ENCODE peak calls at places on chromosome 19, in seven cellular contexts. One of them, this sample, is unnamed.

GRCh38 chr19:45882652-45883585 is 3.0 kb downstream of the IRF2BP1 start:
- DNase-seq in cardiac muscle cell: peak
- DNase-seq in ascending aorta: no peak
- DNase-seq in brain microvascular endothelial cell: peak
- DNase-seq in aorta: peak
- DNase-seq in H9: peak
- DNase-seq in naive thymus-derived CD4-positive, alpha-beta T cell: peak
- DNase-seq in this sample: peak

GRCh38 chr19:35528218-35529038 is at the start of gene SBSN:
- DNase-seq in aorta: no peak
- DNase-seq in H9: no peak
- DNase-seq in brain microvascular endothelial cell: peak
- DNase-seq in ascending aorta: no peak
- DNase-seq in cardiac muscle cell: no peak
- DNase-seq in naive thymus-derived CD4-positive, alpha-beta T cell: no peak
- DNase-seq in this sample: no peak

GRCh38 chr19:42246869-42247630 is 4.6 kb upstream of the GSK3A start:
- DNase-seq in ascending aorta: no peak
- DNase-seq in aorta: no peak
- DNase-seq in cardiac muscle cell: no peak
- DNase-seq in H9: no peak
- DNase-seq in naive thymus-derived CD4-positive, alpha-beta T cell: no peak
- DNase-seq in brain microvascular endothelial cell: no peak
- DNase-seq in this sample: no peak

GRCh38 chr19:9945319-9945966 is 9.1 kb upstream of the OLFM2 start:
- DNase-seq in aorta: peak
- DNase-seq in ascending aorta: peak
- DNase-seq in brain microvascular endothelial cell: peak
- DNase-seq in naive thymus-derived CD4-positive, alpha-beta T cell: no peak
- DNase-seq in H9: peak
- DNase-seq in cardiac muscle cell: no peak
- DNase-seq in this sample: no peak

GRCh38 chr19:51417107-51417806 is at the start of gene SIGLEC10:
- DNase-seq in naive thymus-derived CD4-positive, alpha-beta T cell: no peak
- DNase-seq in H9: peak
- DNase-seq in cardiac muscle cell: no peak
- DNase-seq in brain microvascular endothelial cell: no peak
- DNase-seq in ascending aorta: no peak
- DNase-seq in aorta: peak
- DNase-seq in this sample: peak

GRCh38 chr19:13398780-13399726 is 107.2 kb downstream of the CACNA1A start:
- DNase-seq in aorta: no peak
- DNase-seq in ascending aorta: no peak
- DNase-seq in brain microvascular endothelial cell: peak
- DNase-seq in cardiac muscle cell: no peak
- DNase-seq in H9: no peak
- DNase-seq in naive thymus-derived CD4-positive, alpha-beta T cell: no peak
- DNase-seq in this sample: no peak

GRCh38 chr19:27971869-27972268 is 1241.1 kb downstream of the UQCRFS1 start:
- DNase-seq in aorta: no peak
- DNase-seq in brain microvascular endothelial cell: no peak
- DNase-seq in cardiac muscle cell: no peak
- DNase-seq in naive thymus-derived CD4-positive, alpha-beta T cell: no peak
- DNase-seq in H9: no peak
- DNase-seq in ascending aorta: no peak
- DNase-seq in this sample: no peak

GRCh38 chr19:29687244-29687896 is 22.1 kb downstream of the PLEKHF1 start:
- DNase-seq in cardiac muscle cell: no peak
- DNase-seq in brain microvascular endothelial cell: peak
- DNase-seq in naive thymus-derived CD4-positive, alpha-beta T cell: no peak
- DNase-seq in H9: no peak
- DNase-seq in ascending aorta: no peak
- DNase-seq in aorta: no peak
- DNase-seq in this sample: no peak

GRCh38 chr19:18309525-18310064 is 13.3 kb downstream of the LSM4 start:
- DNase-seq in brain microvascular endothelial cell: no peak
- DNase-seq in aorta: no peak
- DNase-seq in H9: no peak
- DNase-seq in cardiac muscle cell: no peak
- DNase-seq in ascending aorta: no peak
- DNase-seq in naive thymus-derived CD4-positive, alpha-beta T cell: no peak
- DNase-seq in this sample: no peak

GRCh38 chr19:4976412-4977298 is 7.7 kb downstream of the KDM4B start:
- DNase-seq in ascending aorta: peak
- DNase-seq in H9: peak
- DNase-seq in naive thymus-derived CD4-positive, alpha-beta T cell: no peak
- DNase-seq in cardiac muscle cell: no peak
- DNase-seq in brain microvascular endothelial cell: no peak
- DNase-seq in aorta: peak
- DNase-seq in this sample: no peak

GRCh38 chr19:37334179-37335071 is 36.5 kb upstream of the ZNF527 start:
- DNase-seq in naive thymus-derived CD4-positive, alpha-beta T cell: peak
- DNase-seq in ascending aorta: peak
- DNase-seq in aorta: peak
- DNase-seq in cardiac muscle cell: peak
- DNase-seq in H9: peak
- DNase-seq in brain microvascular endothelial cell: peak
- DNase-seq in this sample: no peak

GRCh38 chr19:13995017-13995728 is 10.9 kb downstream of the RFX1 start:
- DNase-seq in brain microvascular endothelial cell: no peak
- DNase-seq in ascending aorta: no peak
- DNase-seq in cardiac muscle cell: no peak
- DNase-seq in H9: no peak
- DNase-seq in aorta: no peak
- DNase-seq in naive thymus-derived CD4-positive, alpha-beta T cell: no peak
- DNase-seq in this sample: no peak

GRCh38 chr19:52270266-52270885 is 989 bp downstream of the ZNF766 start:
- DNase-seq in cardiac muscle cell: no peak
- DNase-seq in H9: no peak
- DNase-seq in ascending aorta: no peak
- DNase-seq in naive thymus-derived CD4-positive, alpha-beta T cell: peak
- DNase-seq in brain microvascular endothelial cell: no peak
- DNase-seq in aorta: no peak
- DNase-seq in this sample: no peak

GRCh38 chr19:1291761-1292418 is 6.2 kb downstream of the EFNA2 start:
- DNase-seq in aorta: no peak
- DNase-seq in ascending aorta: no peak
- DNase-seq in cardiac muscle cell: no peak
- DNase-seq in brain microvascular endothelial cell: no peak
- DNase-seq in H9: no peak
- DNase-seq in naive thymus-derived CD4-positive, alpha-beta T cell: no peak
- DNase-seq in this sample: peak

GRCh38 chr19:17424743-17425365 is 5.0 kb downstream of the MVB12A start:
- DNase-seq in H9: peak
- DNase-seq in naive thymus-derived CD4-positive, alpha-beta T cell: peak
- DNase-seq in aorta: peak
- DNase-seq in ascending aorta: no peak
- DNase-seq in cardiac muscle cell: peak
- DNase-seq in brain microvascular endothelial cell: peak
- DNase-seq in this sample: peak

GRCh38 chr19:35792312-35792711 is 16.9 kb downstream of the ARHGAP33 start:
- DNase-seq in H9: no peak
- DNase-seq in ascending aorta: no peak
- DNase-seq in aorta: no peak
- DNase-seq in naive thymus-derived CD4-positive, alpha-beta T cell: no peak
- DNase-seq in brain microvascular endothelial cell: no peak
- DNase-seq in cardiac muscle cell: no peak
- DNase-seq in this sample: no peak

GRCh38 chr19:38769635-38770211 is 3.6 kb downstream of the LGALS7 start:
- DNase-seq in H9: peak
- DNase-seq in brain microvascular endothelial cell: peak
- DNase-seq in naive thymus-derived CD4-positive, alpha-beta T cell: peak
- DNase-seq in cardiac muscle cell: peak
- DNase-seq in ascending aorta: peak
- DNase-seq in aorta: peak
- DNase-seq in this sample: peak
- H3K27ac ChIP-seq in H9: no peak
- H3K27ac ChIP-seq in brain microvascular endothelial cell: no peak
- H3K27ac ChIP-seq in naive thymus-derived CD4-positive, alpha-beta T cell: peak
- H3K27ac ChIP-seq in cardiac muscle cell: no peak
- H3K27ac ChIP-seq in ascending aorta: no peak
- H3K27ac ChIP-seq in aorta: no peak
- H3K27ac ChIP-seq in this sample: no peak

GRCh38 chr19:49829200-49829599 is 11.1 kb downstream of the MED25 start:
- DNase-seq in ascending aorta: no peak
- DNase-seq in cardiac muscle cell: no peak
- DNase-seq in H9: no peak
- DNase-seq in brain microvascular endothelial cell: no peak
- DNase-seq in aorta: no peak
- DNase-seq in naive thymus-derived CD4-positive, alpha-beta T cell: no peak
- DNase-seq in this sample: no peak
- H3K27ac ChIP-seq in ascending aorta: no peak
- H3K27ac ChIP-seq in cardiac muscle cell: no peak
- H3K27ac ChIP-seq in H9: no peak
- H3K27ac ChIP-seq in brain microvascular endothelial cell: no peak
- H3K27ac ChIP-seq in aorta: no peak
- H3K27ac ChIP-seq in naive thymus-derived CD4-positive, alpha-beta T cell: no peak
- H3K27ac ChIP-seq in this sample: no peak

DNA sequence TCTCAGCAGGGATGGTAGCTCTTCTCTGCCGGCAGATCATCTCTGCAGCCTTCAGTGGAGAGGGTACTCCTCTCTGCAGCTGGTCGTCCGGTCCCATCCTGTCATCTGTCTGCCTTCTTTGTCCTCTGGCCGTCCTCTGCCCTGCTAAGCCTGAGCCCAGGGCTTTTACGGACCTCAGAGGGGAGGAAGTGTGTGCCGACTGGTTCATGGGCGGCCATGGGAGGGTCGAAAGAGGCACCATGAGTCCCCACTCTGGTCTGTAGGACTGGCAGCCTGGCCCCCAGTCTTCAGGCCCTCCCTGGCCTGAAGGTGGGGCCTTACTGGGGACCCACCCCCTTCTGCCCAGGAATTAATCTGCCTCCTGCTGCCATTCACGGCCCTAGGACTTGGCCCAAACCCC is 4.0 kb downstream of the ZNF554 start:
- DNase-seq in H9: no peak
- DNase-seq in brain microvascular endothelial cell: no peak
- DNase-seq in aorta: no peak
- DNase-seq in ascending aorta: no peak
- DNase-seq in cardiac muscle cell: no peak
- DNase-seq in naive thymus-derived CD4-positive, alpha-beta T cell: no peak
- DNase-seq in this sample: no peak
- H3K27ac ChIP-seq in H9: no peak
- H3K27ac ChIP-seq in brain microvascular endothelial cell: no peak
- H3K27ac ChIP-seq in aorta: no peak
- H3K27ac ChIP-seq in ascending aorta: no peak
- H3K27ac ChIP-seq in cardiac muscle cell: no peak
- H3K27ac ChIP-seq in naive thymus-derived CD4-positive, alpha-beta T cell: no peak
- H3K27ac ChIP-seq in this sample: no peak

GRCh38 chr19:49829721-49830120 is 11.6 kb downstream of the MED25 start:
- DNase-seq in ascending aorta: no peak
- DNase-seq in aorta: no peak
- DNase-seq in H9: no peak
- DNase-seq in cardiac muscle cell: no peak
- DNase-seq in brain microvascular endothelial cell: no peak
- DNase-seq in naive thymus-derived CD4-positive, alpha-beta T cell: no peak
- DNase-seq in this sample: no peak

GRCh38 chr19:49831592-49831991 is 13.5 kb downstream of the MED25 start:
- DNase-seq in ascending aorta: no peak
- DNase-seq in H9: no peak
- DNase-seq in naive thymus-derived CD4-positive, alpha-beta T cell: no peak
- DNase-seq in cardiac muscle cell: no peak
- DNase-seq in brain microvascular endothelial cell: no peak
- DNase-seq in aorta: no peak
- DNase-seq in this sample: no peak

GRCh38 chr19:49833594-49833993 is 15.5 kb downstream of the MED25 start:
- DNase-seq in H9: no peak
- DNase-seq in ascending aorta: no peak
- DNase-seq in naive thymus-derived CD4-positive, alpha-beta T cell: no peak
- DNase-seq in cardiac muscle cell: no peak
- DNase-seq in aorta: no peak
- DNase-seq in brain microvascular endothelial cell: no peak
- DNase-seq in this sample: no peak

GRCh38 chr19:49830766-49831165 is 12.7 kb downstream of the MED25 start:
- DNase-seq in naive thymus-derived CD4-positive, alpha-beta T cell: no peak
- DNase-seq in H9: no peak
- DNase-seq in brain microvascular endothelial cell: no peak
- DNase-seq in cardiac muscle cell: no peak
- DNase-seq in ascending aorta: no peak
- DNase-seq in aorta: no peak
- DNase-seq in this sample: no peak

DNA sequence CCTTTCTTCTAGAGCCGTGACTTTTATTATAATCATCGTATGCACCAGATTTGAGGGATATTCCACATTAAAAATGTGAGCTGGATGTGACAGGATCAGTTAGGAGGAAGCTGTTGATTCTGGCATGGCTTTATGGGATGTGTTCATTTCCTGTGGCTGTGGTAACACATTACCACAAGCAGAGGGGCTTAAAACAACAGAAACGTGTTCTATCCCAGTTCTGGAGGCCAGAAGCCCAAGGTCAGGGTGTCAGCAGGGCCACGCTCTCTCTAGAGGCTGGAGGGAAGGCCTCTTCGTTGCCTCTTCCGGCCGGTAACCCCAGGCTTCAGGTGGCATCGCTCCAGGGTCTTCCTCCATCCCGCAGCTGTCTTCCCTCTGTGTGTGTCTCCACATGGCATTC is 14.5 kb downstream of the MED25 start:
- DNase-seq in aorta: no peak
- DNase-seq in cardiac muscle cell: no peak
- DNase-seq in naive thymus-derived CD4-positive, alpha-beta T cell: no peak
- DNase-seq in ascending aorta: no peak
- DNase-seq in brain microvascular endothelial cell: no peak
- DNase-seq in H9: no peak
- DNase-seq in this sample: no peak
- H3K27ac ChIP-seq in aorta: no peak
- H3K27ac ChIP-seq in cardiac muscle cell: no peak
- H3K27ac ChIP-seq in naive thymus-derived CD4-positive, alpha-beta T cell: no peak
- H3K27ac ChIP-seq in ascending aorta: no peak
- H3K27ac ChIP-seq in brain microvascular endothelial cell: no peak
- H3K27ac ChIP-seq in H9: no peak
- H3K27ac ChIP-seq in this sample: no peak

GRCh38 chr19:11580665-11581418 is 3.4 kb upstream of the ACP5 start:
- DNase-seq in aorta: no peak
- DNase-seq in naive thymus-derived CD4-positive, alpha-beta T cell: no peak
- DNase-seq in ascending aorta: no peak
- DNase-seq in cardiac muscle cell: no peak
- DNase-seq in H9: no peak
- DNase-seq in brain microvascular endothelial cell: peak
- DNase-seq in this sample: peak
- H3K27ac ChIP-seq in aorta: no peak
- H3K27ac ChIP-seq in naive thymus-derived CD4-positive, alpha-beta T cell: peak
- H3K27ac ChIP-seq in ascending aorta: no peak
- H3K27ac ChIP-seq in cardiac muscle cell: no peak
- H3K27ac ChIP-seq in H9: no peak
- H3K27ac ChIP-seq in brain microvascular endothelial cell: no peak
- H3K27ac ChIP-seq in this sample: peak

GRCh38 chr19:7995756-7996155 is 9.7 kb downstream of the ELAVL1 start:
- DNase-seq in naive thymus-derived CD4-positive, alpha-beta T cell: no peak
- DNase-seq in brain microvascular endothelial cell: no peak
- DNase-seq in cardiac muscle cell: no peak
- DNase-seq in ascending aorta: no peak
- DNase-seq in H9: no peak
- DNase-seq in aorta: no peak
- DNase-seq in this sample: no peak
- H3K27ac ChIP-seq in naive thymus-derived CD4-positive, alpha-beta T cell: no peak
- H3K27ac ChIP-seq in brain microvascular endothelial cell: no peak
- H3K27ac ChIP-seq in cardiac muscle cell: no peak
- H3K27ac ChIP-seq in ascending aorta: no peak
- H3K27ac ChIP-seq in H9: no peak
- H3K27ac ChIP-seq in aorta: no peak
- H3K27ac ChIP-seq in this sample: no peak